ENCODE peak calls at places on chromosomes 1 and 21, in five cellular contexts. One of them, this sample, is unnamed.

GRCh38 chr21:46441331-46441730 is 17.4 kb upstream of the DIP2A start:
- DNase-seq in stomach: no peak
- DNase-seq in A549: no peak
- DNase-seq in lung: no peak
- DNase-seq in glutamatergic neuron: no peak
- DNase-seq in this sample: no peak

GRCh38 chr1:214664656-214665433 is 61.9 kb downstream of the CENPF start:
- DNase-seq in A549: no peak
- DNase-seq in glutamatergic neuron: no peak
- DNase-seq in stomach: no peak
- DNase-seq in lung: no peak
- DNase-seq in this sample: no peak

GRCh38 chr1:208595745-208596144 is 351.6 kb upstream of the PLXNA2 start:
- DNase-seq in A549: no peak
- DNase-seq in lung: no peak
- DNase-seq in glutamatergic neuron: no peak
- DNase-seq in stomach: no peak
- DNase-seq in this sample: no peak

GRCh38 chr1:114024049-114024448 is 44.8 kb downstream of the OLFML3 start:
- DNase-seq in glutamatergic neuron: no peak
- DNase-seq in lung: no peak
- DNase-seq in stomach: no peak
- DNase-seq in A549: no peak
- DNase-seq in this sample: no peak

GRCh38 chr21:44984428-44984791 is 44.6 kb downstream of the SLX9 start:
- DNase-seq in A549: no peak
- DNase-seq in stomach: no peak
- DNase-seq in lung: no peak
- DNase-seq in glutamatergic neuron: peak
- DNase-seq in this sample: no peak

GRCh38 chr1:147717706-147718097 is 42.7 kb downstream of the GJA5 start:
- DNase-seq in A549: no peak
- DNase-seq in lung: no peak
- DNase-seq in stomach: peak
- DNase-seq in glutamatergic neuron: no peak
- DNase-seq in this sample: no peak

GRCh38 chr1:203287109-203287893 is 18.0 kb upstream of the BTG2 start:
- DNase-seq in stomach: peak
- DNase-seq in glutamatergic neuron: peak
- DNase-seq in lung: peak
- DNase-seq in A549: no peak
- DNase-seq in this sample: peak

GRCh38 chr1:235013512-235013911 is 115.1 kb downstream of the TOMM20 start:
- DNase-seq in lung: no peak
- DNase-seq in glutamatergic neuron: no peak
- DNase-seq in stomach: no peak
- DNase-seq in A549: no peak
- DNase-seq in this sample: no peak

GRCh38 chr1:23417570-23417969 is 7.0 kb downstream of the TCEA3 start:
- DNase-seq in stomach: peak
- DNase-seq in A549: no peak
- DNase-seq in glutamatergic neuron: no peak
- DNase-seq in lung: no peak
- DNase-seq in this sample: no peak

GRCh38 chr1:31447210-31447609 is 34.2 kb downstream of the SERINC2 start:
- DNase-seq in A549: no peak
- DNase-seq in lung: no peak
- DNase-seq in stomach: no peak
- DNase-seq in glutamatergic neuron: no peak
- DNase-seq in this sample: no peak

GRCh38 chr1:165434264-165434663 is 10.7 kb downstream of the RXRG start:
- DNase-seq in A549: no peak
- DNase-seq in lung: no peak
- DNase-seq in glutamatergic neuron: no peak
- DNase-seq in stomach: no peak
- DNase-seq in this sample: no peak

GRCh38 chr1:184118051-184118450 is 66.5 kb downstream of the TSEN15 start:
- DNase-seq in lung: no peak
- DNase-seq in A549: no peak
- DNase-seq in stomach: no peak
- DNase-seq in glutamatergic neuron: no peak
- DNase-seq in this sample: no peak

GRCh38 chr1:145999321-146000024 is 3.1 kb upstream of the TXNIP start:
- DNase-seq in lung: no peak
- DNase-seq in A549: no peak
- DNase-seq in stomach: peak
- DNase-seq in glutamatergic neuron: no peak
- DNase-seq in this sample: no peak

GRCh38 chr1:5099018-5099417 is 444.6 kb downstream of the AJAP1 start:
- DNase-seq in glutamatergic neuron: no peak
- DNase-seq in A549: no peak
- DNase-seq in stomach: no peak
- DNase-seq in lung: no peak
- DNase-seq in this sample: no peak

GRCh38 chr1:47585141-47585902 is 147.5 kb downstream of the FOXD2 start:
- DNase-seq in stomach: no peak
- DNase-seq in glutamatergic neuron: no peak
- DNase-seq in lung: no peak
- DNase-seq in A549: no peak
- DNase-seq in this sample: no peak

GRCh38 chr1:162926906-162927305 is 65.9 kb upstream of the CCDC190 start:
- DNase-seq in stomach: no peak
- DNase-seq in glutamatergic neuron: no peak
- DNase-seq in lung: no peak
- DNase-seq in A549: no peak
- DNase-seq in this sample: no peak

GRCh38 chr21:33839167-33839716 is 76.4 kb downstream of the ATP5PO start:
- DNase-seq in glutamatergic neuron: no peak
- DNase-seq in lung: no peak
- DNase-seq in stomach: no peak
- DNase-seq in A549: no peak
- DNase-seq in this sample: no peak

GRCh38 chr1:110057963-110058518 is 12.4 kb downstream of the ALX3 start:
- DNase-seq in A549: no peak
- DNase-seq in stomach: no peak
- DNase-seq in glutamatergic neuron: no peak
- DNase-seq in lung: no peak
- DNase-seq in this sample: no peak

GRCh38 chr1:64920936-64921589 is 45.3 kb downstream of the JAK1 start:
- DNase-seq in glutamatergic neuron: no peak
- DNase-seq in A549: no peak
- DNase-seq in stomach: no peak
- DNase-seq in lung: no peak
- DNase-seq in this sample: peak

GRCh38 chr1:64126581-64126980 is 76.8 kb upstream of the UBE2U start:
- DNase-seq in stomach: no peak
- DNase-seq in lung: no peak
- DNase-seq in glutamatergic neuron: no peak
- DNase-seq in A549: no peak
- DNase-seq in this sample: no peak

GRCh38 chr1:230105754-230106625 is 39.0 kb downstream of the GALNT2 start:
- DNase-seq in A549: peak
- DNase-seq in stomach: no peak
- DNase-seq in glutamatergic neuron: no peak
- DNase-seq in lung: peak
- DNase-seq in this sample: peak

GRCh38 chr1:1246601-1247340 is at the start of gene C1QTNF12:
- DNase-seq in glutamatergic neuron: no peak
- DNase-seq in stomach: no peak
- DNase-seq in A549: no peak
- DNase-seq in lung: no peak
- DNase-seq in this sample: no peak
- TF ChIP-seq CTCF in glutamatergic neuron: no peak
- TF ChIP-seq CTCF in stomach: no peak
- TF ChIP-seq CTCF in A549: no peak
- TF ChIP-seq CTCF in lung: no peak
- TF ChIP-seq CTCF in this sample: no peak

GRCh38 chr21:27462786-27463185 is 495.9 kb upstream of the ADAMTS5 start:
- DNase-seq in stomach: no peak
- DNase-seq in lung: no peak
- DNase-seq in glutamatergic neuron: no peak
- DNase-seq in A549: no peak
- DNase-seq in this sample: no peak

GRCh38 chr21:27464643-27465042 is 497.8 kb upstream of the ADAMTS5 start:
- DNase-seq in stomach: no peak
- DNase-seq in A549: no peak
- DNase-seq in glutamatergic neuron: no peak
- DNase-seq in lung: no peak
- DNase-seq in this sample: no peak

DNA sequence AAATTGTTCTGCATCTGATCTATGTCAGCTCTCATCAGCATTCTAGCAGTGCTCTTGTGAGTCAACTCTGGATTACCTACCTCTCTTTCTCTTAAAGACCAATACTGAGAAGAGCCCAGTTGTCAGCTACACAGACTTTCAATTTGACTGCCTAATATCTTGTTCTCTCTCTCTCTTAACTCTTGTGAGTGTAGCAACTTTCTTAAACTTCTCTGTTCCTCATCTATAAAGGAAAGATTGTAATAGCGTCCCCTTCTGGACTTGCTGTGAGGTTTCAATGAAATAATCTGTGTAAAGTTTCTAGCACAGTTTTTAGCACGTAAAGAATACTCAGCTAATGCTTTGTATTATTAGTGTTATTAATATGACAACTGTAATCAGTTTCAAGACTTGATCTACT is 499.3 kb upstream of the ADAMTS5 start:
- DNase-seq in stomach: no peak
- DNase-seq in A549: no peak
- DNase-seq in lung: no peak
- DNase-seq in glutamatergic neuron: no peak
- DNase-seq in this sample: no peak
- TF ChIP-seq CTCF in stomach: no peak
- TF ChIP-seq CTCF in A549: no peak
- TF ChIP-seq CTCF in lung: no peak
- TF ChIP-seq CTCF in glutamatergic neuron: no peak
- TF ChIP-seq CTCF in this sample: no peak

DNA sequence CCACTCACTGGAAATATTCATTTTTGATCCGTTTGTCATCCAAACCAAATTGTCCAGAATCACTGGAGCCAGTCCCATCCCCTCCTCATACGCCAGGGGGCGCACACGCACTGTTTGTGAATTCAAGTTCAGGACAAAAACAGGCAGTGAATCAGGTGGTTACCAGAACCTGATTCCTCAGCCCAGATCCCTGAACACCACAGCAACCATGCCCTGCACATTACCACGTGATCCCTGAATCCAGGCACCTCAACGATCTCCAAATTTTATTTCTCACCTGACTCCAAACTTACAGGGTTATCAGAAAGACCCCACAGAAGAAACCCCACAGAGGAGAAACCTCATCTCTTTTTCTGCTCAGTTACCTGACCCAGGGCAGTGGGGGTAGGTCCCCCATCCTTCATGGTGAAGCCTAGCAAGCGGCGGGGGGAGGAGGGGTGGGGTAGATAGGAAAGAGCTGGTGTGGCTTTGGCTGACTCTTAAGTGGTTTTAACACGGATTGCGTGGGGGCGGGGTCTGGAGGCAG is 1.4 kb upstream of the PTPRF start:
- DNase-seq in glutamatergic neuron: peak
- DNase-seq in lung: peak
- DNase-seq in stomach: peak
- DNase-seq in A549: peak
- DNase-seq in this sample: peak
- TF ChIP-seq CTCF in glutamatergic neuron: peak
- TF ChIP-seq CTCF in lung: peak
- TF ChIP-seq CTCF in stomach: peak
- TF ChIP-seq CTCF in A549: peak
- TF ChIP-seq CTCF in this sample: peak

GRCh38 chr1:193342811-193343210 is 156.4 kb upstream of the B3GALT2 start:
- DNase-seq in stomach: no peak
- DNase-seq in lung: no peak
- DNase-seq in A549: no peak
- DNase-seq in glutamatergic neuron: no peak
- DNase-seq in this sample: no peak

GRCh38 chr1:193339396-193339795 is 153.0 kb upstream of the B3GALT2 start:
- DNase-seq in glutamatergic neuron: no peak
- DNase-seq in A549: no peak
- DNase-seq in lung: no peak
- DNase-seq in stomach: no peak
- DNase-seq in this sample: no peak

GRCh38 chr1:193335797-193336428 is 149.5 kb upstream of the B3GALT2 start:
- DNase-seq in A549: no peak
- DNase-seq in glutamatergic neuron: no peak
- DNase-seq in stomach: no peak
- DNase-seq in lung: no peak
- DNase-seq in this sample: no peak

GRCh38 chr1:193333166-193333565 is 146.8 kb upstream of the B3GALT2 start:
- DNase-seq in stomach: no peak
- DNase-seq in A549: no peak
- DNase-seq in glutamatergic neuron: no peak
- DNase-seq in lung: no peak
- DNase-seq in this sample: no peak

GRCh38 chr1:193338194-193338593 is 151.8 kb upstream of the B3GALT2 start:
- DNase-seq in lung: no peak
- DNase-seq in glutamatergic neuron: no peak
- DNase-seq in A549: no peak
- DNase-seq in stomach: no peak
- DNase-seq in this sample: no peak
- TF ChIP-seq CTCF in lung: no peak
- TF ChIP-seq CTCF in glutamatergic neuron: no peak
- TF ChIP-seq CTCF in A549: peak
- TF ChIP-seq CTCF in stomach: no peak
- TF ChIP-seq CTCF in this sample: no peak

DNA sequence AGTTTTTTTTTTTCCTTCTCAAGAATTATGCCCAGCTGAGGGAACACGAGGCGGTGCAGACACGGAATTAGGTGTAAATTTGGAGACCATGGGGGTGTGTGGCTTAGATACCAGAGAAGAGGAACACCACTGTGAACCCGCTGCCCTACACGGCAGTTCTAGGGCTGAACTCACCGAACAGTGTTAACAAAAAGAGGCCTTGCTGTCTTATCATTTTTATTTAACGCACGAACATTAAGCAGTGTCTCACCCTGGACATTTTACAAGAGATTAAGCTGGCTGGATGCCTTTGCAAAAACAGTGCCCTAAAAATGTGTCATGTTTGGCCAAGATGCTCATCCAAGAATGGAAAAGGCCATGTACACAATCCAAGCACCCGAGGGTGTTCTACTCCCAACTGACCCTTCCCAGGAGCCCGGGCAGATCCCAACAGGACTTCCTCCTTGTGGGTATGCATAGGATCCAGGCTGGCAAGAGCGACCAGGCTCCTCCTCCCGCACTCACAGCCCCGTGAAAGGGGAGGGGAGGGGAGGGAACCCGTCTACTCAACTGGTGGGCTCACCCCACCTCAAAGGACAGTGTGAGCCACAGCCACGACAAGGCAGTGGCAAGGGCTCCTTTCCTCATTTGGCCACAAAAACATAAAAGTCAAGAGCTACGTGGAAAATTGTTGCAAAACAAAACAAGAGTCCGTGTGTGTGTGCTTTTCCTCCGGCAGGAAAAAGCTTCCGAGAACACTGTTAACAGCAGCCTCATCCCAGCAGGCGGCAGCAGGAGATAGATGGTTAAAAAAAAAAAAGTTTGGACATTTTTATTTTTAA is 20.3 kb downstream of the C2CD2 start:
- DNase-seq in glutamatergic neuron: no peak
- DNase-seq in lung: no peak
- DNase-seq in stomach: no peak
- DNase-seq in A549: no peak
- DNase-seq in this sample: no peak
- TF ChIP-seq CTCF in glutamatergic neuron: no peak
- TF ChIP-seq CTCF in lung: no peak
- TF ChIP-seq CTCF in stomach: no peak
- TF ChIP-seq CTCF in A549: no peak
- TF ChIP-seq CTCF in this sample: no peak

GRCh38 chr1:82090104-82090503 is 289.4 kb downstream of the ADGRL2 start:
- DNase-seq in stomach: no peak
- DNase-seq in glutamatergic neuron: no peak
- DNase-seq in lung: no peak
- DNase-seq in A549: no peak
- DNase-seq in this sample: no peak
- TF ChIP-seq CTCF in stomach: no peak
- TF ChIP-seq CTCF in glutamatergic neuron: peak
- TF ChIP-seq CTCF in lung: no peak
- TF ChIP-seq CTCF in A549: peak
- TF ChIP-seq CTCF in this sample: no peak

This sample was measured in activated CD8-positive, alpha-beta T cell treated with anti-CD3 and anti-CD28 coated beads for 36 hours.